ENCODE peak calls at places on chromosomes 3 and 15, in nine cellular contexts. One of them, this sample, is unnamed. For H3K4me1 and H3K9me3, the result is how much of the 10 kb centered on the place peaks cover.

GRCh38 chr3:23806322-23807160 is 786 bp downstream of the UBE2E1 start:
- DNase-seq in uterus: peak
- DNase-seq in fibroblast of lung: peak
- DNase-seq in esophagus muscularis mucosa: no peak
- DNase-seq in mammary epithelial cell: no peak
- DNase-seq in hepatocyte: peak
- DNase-seq in CD8-positive, alpha-beta T cell: peak
- DNase-seq in cardiac muscle cell: no peak
- DNase-seq in neuronal stem cell: peak
- DNase-seq in this sample: peak

GRCh38 chr3:112467584-112467983 is 31.7 kb downstream of the BTLA start:
- DNase-seq in uterus: no peak
- DNase-seq in fibroblast of lung: no peak
- DNase-seq in esophagus muscularis mucosa: no peak
- DNase-seq in mammary epithelial cell: no peak
- DNase-seq in hepatocyte: no peak
- DNase-seq in CD8-positive, alpha-beta T cell: no peak
- DNase-seq in cardiac muscle cell: no peak
- DNase-seq in neuronal stem cell: no peak
- DNase-seq in this sample: no peak

GRCh38 chr3:13307041-13307440 is 113.1 kb downstream of the NUP210 start:
- DNase-seq in uterus: no peak
- DNase-seq in fibroblast of lung: no peak
- DNase-seq in esophagus muscularis mucosa: no peak
- DNase-seq in mammary epithelial cell: no peak
- DNase-seq in hepatocyte: no peak
- DNase-seq in CD8-positive, alpha-beta T cell: no peak
- DNase-seq in cardiac muscle cell: no peak
- DNase-seq in neuronal stem cell: no peak
- DNase-seq in this sample: no peak

GRCh38 chr3:45127130-45127822 is 18.9 kb downstream of the CDCP1 start:
- DNase-seq in uterus: no peak
- DNase-seq in fibroblast of lung: no peak
- DNase-seq in esophagus muscularis mucosa: no peak
- DNase-seq in mammary epithelial cell: peak
- DNase-seq in hepatocyte: no peak
- DNase-seq in CD8-positive, alpha-beta T cell: no peak
- DNase-seq in cardiac muscle cell: no peak
- DNase-seq in neuronal stem cell: no peak
- DNase-seq in this sample: no peak

GRCh38 chr15:68739390-68740075 is 81.2 kb downstream of the ANP32A start:
- DNase-seq in uterus: no peak
- DNase-seq in fibroblast of lung: no peak
- DNase-seq in esophagus muscularis mucosa: no peak
- DNase-seq in mammary epithelial cell: no peak
- DNase-seq in hepatocyte: no peak
- DNase-seq in CD8-positive, alpha-beta T cell: no peak
- DNase-seq in cardiac muscle cell: peak
- DNase-seq in neuronal stem cell: no peak
- DNase-seq in this sample: no peak

GRCh38 chr3:10517616-10518015 is 12.2 kb upstream of the ATP2B2 start:
- DNase-seq in uterus: no peak
- DNase-seq in fibroblast of lung: no peak
- DNase-seq in esophagus muscularis mucosa: no peak
- DNase-seq in mammary epithelial cell: no peak
- DNase-seq in hepatocyte: no peak
- DNase-seq in CD8-positive, alpha-beta T cell: peak
- DNase-seq in cardiac muscle cell: no peak
- DNase-seq in neuronal stem cell: no peak
- DNase-seq in this sample: no peak

GRCh38 chr15:55789066-55789660 is 46.2 kb upstream of the PRTG start:
- DNase-seq in uterus: no peak
- DNase-seq in fibroblast of lung: no peak
- DNase-seq in esophagus muscularis mucosa: no peak
- DNase-seq in mammary epithelial cell: no peak
- DNase-seq in hepatocyte: no peak
- DNase-seq in CD8-positive, alpha-beta T cell: peak
- DNase-seq in cardiac muscle cell: no peak
- DNase-seq in neuronal stem cell: no peak
- DNase-seq in this sample: no peak

GRCh38 chr15:48385431-48385830 is 54.2 kb downstream of the DUT start:
- DNase-seq in uterus: peak
- DNase-seq in fibroblast of lung: peak
- DNase-seq in esophagus muscularis mucosa: no peak
- DNase-seq in mammary epithelial cell: no peak
- DNase-seq in hepatocyte: no peak
- DNase-seq in CD8-positive, alpha-beta T cell: no peak
- DNase-seq in cardiac muscle cell: peak
- DNase-seq in neuronal stem cell: no peak
- DNase-seq in this sample: no peak

GRCh38 chr3:56118968-56119367 is 349.3 kb downstream of the ERC2 start:
- DNase-seq in uterus: no peak
- DNase-seq in fibroblast of lung: no peak
- DNase-seq in esophagus muscularis mucosa: no peak
- DNase-seq in mammary epithelial cell: no peak
- DNase-seq in hepatocyte: no peak
- DNase-seq in CD8-positive, alpha-beta T cell: no peak
- DNase-seq in cardiac muscle cell: no peak
- DNase-seq in neuronal stem cell: no peak
- DNase-seq in this sample: no peak

GRCh38 chr3:56122911-56123310 is 345.4 kb downstream of the ERC2 start:
- DNase-seq in uterus: no peak
- DNase-seq in fibroblast of lung: no peak
- DNase-seq in esophagus muscularis mucosa: no peak
- DNase-seq in mammary epithelial cell: no peak
- DNase-seq in hepatocyte: no peak
- DNase-seq in CD8-positive, alpha-beta T cell: no peak
- DNase-seq in cardiac muscle cell: no peak
- DNase-seq in neuronal stem cell: no peak
- DNase-seq in this sample: no peak

GRCh38 chr3:56115698-56116097 is 352.6 kb downstream of the ERC2 start:
- DNase-seq in uterus: no peak
- DNase-seq in fibroblast of lung: no peak
- DNase-seq in esophagus muscularis mucosa: no peak
- DNase-seq in mammary epithelial cell: no peak
- DNase-seq in hepatocyte: no peak
- DNase-seq in CD8-positive, alpha-beta T cell: no peak
- DNase-seq in cardiac muscle cell: no peak
- DNase-seq in neuronal stem cell: no peak
- DNase-seq in this sample: no peak

GRCh38 chr3:56123487-56123886 is 344.8 kb downstream of the ERC2 start:
- DNase-seq in uterus: no peak
- DNase-seq in fibroblast of lung: no peak
- DNase-seq in esophagus muscularis mucosa: no peak
- DNase-seq in mammary epithelial cell: no peak
- DNase-seq in hepatocyte: no peak
- DNase-seq in CD8-positive, alpha-beta T cell: no peak
- DNase-seq in cardiac muscle cell: no peak
- DNase-seq in neuronal stem cell: peak
- DNase-seq in this sample: no peak

DNA sequence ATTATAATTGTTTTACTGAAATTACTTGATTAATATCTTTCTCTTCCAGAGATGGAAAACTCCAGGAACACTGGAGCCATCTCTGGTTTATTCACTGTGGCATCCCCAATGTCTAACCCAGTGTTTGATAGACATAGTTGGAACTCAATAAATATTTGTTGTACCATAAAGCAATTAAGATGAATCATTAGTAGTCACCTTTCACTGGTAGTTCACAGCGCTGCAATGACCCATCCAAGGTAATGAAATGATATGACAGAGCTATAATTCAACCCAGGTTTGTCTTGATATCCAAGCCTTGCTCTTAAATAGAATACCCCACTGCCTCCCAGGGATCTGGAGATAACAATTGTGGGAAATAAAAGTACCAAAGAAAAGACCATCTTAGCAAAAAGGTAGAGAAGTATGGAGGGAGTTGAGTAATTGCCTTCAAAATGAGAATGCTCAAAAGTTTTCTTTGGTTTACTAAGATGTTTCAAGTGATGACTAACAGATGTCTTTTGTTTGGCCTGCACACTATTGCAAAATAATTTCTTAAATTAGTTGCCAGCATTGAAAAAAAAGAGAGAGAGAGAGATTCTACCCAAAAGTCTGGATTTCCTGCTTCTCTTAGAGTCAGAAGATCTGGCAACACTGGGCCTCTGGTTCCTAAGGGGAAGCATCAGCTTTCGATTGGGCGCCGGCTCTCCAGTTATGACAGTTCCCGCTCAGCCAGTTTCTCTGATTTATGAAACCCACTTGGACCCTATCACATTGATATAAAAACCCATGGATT is 348.5 kb downstream of the ERC2 start:
- DNase-seq in uterus: no peak
- DNase-seq in fibroblast of lung: peak
- DNase-seq in esophagus muscularis mucosa: peak
- DNase-seq in mammary epithelial cell: peak
- DNase-seq in hepatocyte: no peak
- DNase-seq in CD8-positive, alpha-beta T cell: no peak
- DNase-seq in cardiac muscle cell: peak
- DNase-seq in neuronal stem cell: no peak
- DNase-seq in this sample: peak
- H3K4me1 ChIP-seq in uterus: under half
- H3K4me1 ChIP-seq in fibroblast of lung: under half
- H3K4me1 ChIP-seq in esophagus muscularis mucosa: under half
- H3K4me1 ChIP-seq in mammary epithelial cell: under half
- H3K4me1 ChIP-seq in hepatocyte: under half
- H3K4me1 ChIP-seq in CD8-positive, alpha-beta T cell: under half
- H3K4me1 ChIP-seq in cardiac muscle cell: under half
- H3K4me1 ChIP-seq in neuronal stem cell: under half
- H3K4me1 ChIP-seq in this sample: under half

GRCh38 chr3:156483002-156483401 is 71.9 kb downstream of the SSR3 start:
- DNase-seq in uterus: no peak
- DNase-seq in fibroblast of lung: no peak
- DNase-seq in esophagus muscularis mucosa: no peak
- DNase-seq in mammary epithelial cell: no peak
- DNase-seq in hepatocyte: no peak
- DNase-seq in CD8-positive, alpha-beta T cell: no peak
- DNase-seq in cardiac muscle cell: no peak
- DNase-seq in neuronal stem cell: no peak
- DNase-seq in this sample: no peak
- H3K27ac ChIP-seq in uterus: peak
- H3K27ac ChIP-seq in fibroblast of lung: no peak
- H3K27ac ChIP-seq in esophagus muscularis mucosa: peak
- H3K27ac ChIP-seq in mammary epithelial cell: no peak
- H3K27ac ChIP-seq in hepatocyte: peak
- H3K27ac ChIP-seq in CD8-positive, alpha-beta T cell: no peak
- H3K27ac ChIP-seq in cardiac muscle cell: no peak
- H3K27ac ChIP-seq in neuronal stem cell: no peak
- H3K27ac ChIP-seq in this sample: no peak

GRCh38 chr15:25415707-25416106 is 23.1 kb downstream of the UBE3A start:
- DNase-seq in uterus: no peak
- DNase-seq in fibroblast of lung: no peak
- DNase-seq in esophagus muscularis mucosa: no peak
- DNase-seq in mammary epithelial cell: no peak
- DNase-seq in hepatocyte: no peak
- DNase-seq in CD8-positive, alpha-beta T cell: no peak
- DNase-seq in cardiac muscle cell: no peak
- DNase-seq in neuronal stem cell: no peak
- DNase-seq in this sample: no peak

GRCh38 chr15:25417604-25418003 is 21.2 kb downstream of the UBE3A start:
- DNase-seq in uterus: no peak
- DNase-seq in fibroblast of lung: no peak
- DNase-seq in esophagus muscularis mucosa: no peak
- DNase-seq in mammary epithelial cell: no peak
- DNase-seq in hepatocyte: no peak
- DNase-seq in CD8-positive, alpha-beta T cell: no peak
- DNase-seq in cardiac muscle cell: no peak
- DNase-seq in neuronal stem cell: no peak
- DNase-seq in this sample: no peak

GRCh38 chr15:25415217-25415616 is 23.6 kb downstream of the UBE3A start:
- DNase-seq in uterus: no peak
- DNase-seq in fibroblast of lung: no peak
- DNase-seq in esophagus muscularis mucosa: no peak
- DNase-seq in mammary epithelial cell: no peak
- DNase-seq in hepatocyte: no peak
- DNase-seq in CD8-positive, alpha-beta T cell: no peak
- DNase-seq in cardiac muscle cell: no peak
- DNase-seq in neuronal stem cell: no peak
- DNase-seq in this sample: no peak

GRCh38 chr15:25418202-25418601 is 20.6 kb downstream of the UBE3A start:
- DNase-seq in uterus: no peak
- DNase-seq in fibroblast of lung: no peak
- DNase-seq in esophagus muscularis mucosa: no peak
- DNase-seq in mammary epithelial cell: no peak
- DNase-seq in hepatocyte: no peak
- DNase-seq in CD8-positive, alpha-beta T cell: no peak
- DNase-seq in cardiac muscle cell: no peak
- DNase-seq in neuronal stem cell: no peak
- DNase-seq in this sample: no peak

GRCh38 chr15:25416693-25417092 is 22.1 kb downstream of the UBE3A start:
- DNase-seq in uterus: no peak
- DNase-seq in fibroblast of lung: no peak
- DNase-seq in esophagus muscularis mucosa: no peak
- DNase-seq in mammary epithelial cell: peak
- DNase-seq in hepatocyte: no peak
- DNase-seq in CD8-positive, alpha-beta T cell: no peak
- DNase-seq in cardiac muscle cell: no peak
- DNase-seq in neuronal stem cell: peak
- DNase-seq in this sample: no peak
- H3K9me3 ChIP-seq in uterus: under half
- H3K9me3 ChIP-seq in fibroblast of lung: under half
- H3K9me3 ChIP-seq in esophagus muscularis mucosa: under half
- H3K9me3 ChIP-seq in mammary epithelial cell: under half
- H3K9me3 ChIP-seq in hepatocyte: under half
- H3K9me3 ChIP-seq in CD8-positive, alpha-beta T cell: under half
- H3K9me3 ChIP-seq in cardiac muscle cell: under half
- H3K9me3 ChIP-seq in neuronal stem cell: under half
- H3K9me3 ChIP-seq in this sample: under half

GRCh38 chr3:156552973-156553372 is 1.9 kb downstream of the SSR3 start:
- DNase-seq in uterus: no peak
- DNase-seq in fibroblast of lung: no peak
- DNase-seq in esophagus muscularis mucosa: no peak
- DNase-seq in mammary epithelial cell: no peak
- DNase-seq in hepatocyte: no peak
- DNase-seq in CD8-positive, alpha-beta T cell: no peak
- DNase-seq in cardiac muscle cell: no peak
- DNase-seq in neuronal stem cell: no peak
- DNase-seq in this sample: no peak

GRCh38 chr3:156554515-156554841 is 439 bp downstream of the SSR3 start:
- DNase-seq in uterus: no peak
- DNase-seq in fibroblast of lung: no peak
- DNase-seq in esophagus muscularis mucosa: no peak
- DNase-seq in mammary epithelial cell: no peak
- DNase-seq in hepatocyte: no peak
- DNase-seq in CD8-positive, alpha-beta T cell: no peak
- DNase-seq in cardiac muscle cell: no peak
- DNase-seq in neuronal stem cell: no peak
- DNase-seq in this sample: no peak

GRCh38 chr3:156553705-156554356 is 1.1 kb downstream of the SSR3 start:
- DNase-seq in uterus: no peak
- DNase-seq in fibroblast of lung: peak
- DNase-seq in esophagus muscularis mucosa: no peak
- DNase-seq in mammary epithelial cell: peak
- DNase-seq in hepatocyte: peak
- DNase-seq in CD8-positive, alpha-beta T cell: no peak
- DNase-seq in cardiac muscle cell: peak
- DNase-seq in neuronal stem cell: no peak
- DNase-seq in this sample: no peak

GRCh38 chr3:156551746-156552145 is 3.2 kb downstream of the SSR3 start:
- DNase-seq in uterus: no peak
- DNase-seq in fibroblast of lung: peak
- DNase-seq in esophagus muscularis mucosa: no peak
- DNase-seq in mammary epithelial cell: peak
- DNase-seq in hepatocyte: no peak
- DNase-seq in CD8-positive, alpha-beta T cell: no peak
- DNase-seq in cardiac muscle cell: peak
- DNase-seq in neuronal stem cell: no peak
- DNase-seq in this sample: no peak

DNA sequence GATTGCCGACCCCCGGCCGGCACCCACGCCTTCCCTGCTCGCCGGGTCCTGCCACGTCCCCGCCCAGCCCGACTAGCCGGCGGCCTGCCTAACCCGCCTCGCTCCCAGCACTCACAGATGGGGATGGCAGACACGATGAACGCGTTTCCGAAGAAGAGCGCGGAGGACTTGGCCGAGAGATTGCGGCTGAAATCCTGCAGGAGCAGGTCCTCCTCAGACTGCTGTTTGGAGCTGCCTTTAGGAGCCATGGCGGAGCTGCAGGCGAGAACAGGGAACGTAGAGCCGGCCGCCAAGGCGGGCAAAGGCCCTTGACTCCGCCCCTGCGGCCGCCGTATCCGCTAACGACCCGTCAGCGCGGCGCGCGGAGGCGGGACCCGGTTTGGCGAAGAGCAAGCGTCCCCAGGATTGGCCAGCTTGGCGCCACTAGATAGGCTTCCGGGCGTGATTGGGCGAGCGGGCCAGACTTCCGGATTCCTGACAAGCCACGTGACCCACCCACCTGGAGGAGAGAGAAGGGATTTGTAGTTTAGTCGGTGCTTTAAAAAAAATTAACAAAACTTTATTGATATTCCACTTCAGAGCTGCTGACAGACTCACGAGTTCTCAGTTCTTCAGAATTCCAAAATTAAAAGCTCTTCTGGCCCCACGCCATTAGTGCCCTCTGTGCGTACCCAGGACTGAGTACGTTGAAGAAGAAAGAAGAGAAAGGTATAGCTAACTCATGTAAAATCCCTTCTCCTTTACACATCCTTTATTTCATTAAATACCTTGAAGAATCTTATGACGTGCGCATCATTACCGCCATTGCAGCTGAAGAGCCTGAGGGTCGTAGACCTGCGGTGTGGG is at the start of gene SSR3:
- DNase-seq in uterus: peak
- DNase-seq in fibroblast of lung: peak
- DNase-seq in esophagus muscularis mucosa: peak
- DNase-seq in mammary epithelial cell: peak
- DNase-seq in hepatocyte: peak
- DNase-seq in CD8-positive, alpha-beta T cell: peak
- DNase-seq in cardiac muscle cell: peak
- DNase-seq in neuronal stem cell: peak
- DNase-seq in this sample: peak
- H3K4me1 ChIP-seq in uterus: under half
- H3K4me1 ChIP-seq in fibroblast of lung: under half
- H3K4me1 ChIP-seq in esophagus muscularis mucosa: under half
- H3K4me1 ChIP-seq in mammary epithelial cell: under half
- H3K4me1 ChIP-seq in hepatocyte: under half
- H3K4me1 ChIP-seq in CD8-positive, alpha-beta T cell: under half
- H3K4me1 ChIP-seq in cardiac muscle cell: under half
- H3K4me1 ChIP-seq in neuronal stem cell: under half
- H3K4me1 ChIP-seq in this sample: under half